ENCODE peak calls at places on chromosomes 7 and 10, in eight cellular contexts. N is COR-L47; I is MM.1S; O is bronchial epithelial cell; C is NCI-H1092 treated with DMSO at 0.1 percent for 48 hours; Q is EL; T is stimulated activated CD8-positive, alpha-beta memory T cell treated with anti-CD3 and anti-CD28 coated beads, Interleukin-7, amount 100 ng/mL, for 1 hour; A is activated CD4-positive, CD25-positive, alpha-beta regulatory T cell treated with anti-CD3 and anti-CD28 coated beads, Interleukin-2, amount 50 U/mL, for 72 hours. E is an unnamed sample.
A peak's percentile ranks its signal among the peaks of the same experiment; 100 is the strongest.

GRCh38 chr7:69162931-69163330 is 435.3 kb upstream of the AUTS2 start:
- DNase-seq in N (no peak), I (no peak), O (no peak), C (no peak), Q (no peak), T (no peak), A (no peak), E (no peak)

GRCh38 chr7:75536940-75537538 is 44.9 kb downstream of the SPDYE5 start:
- DNase-seq in N (no peak), I (no peak), O (no peak), C (no peak), Q (no peak), T (no peak), A (no peak), E (no peak)

GRCh38 chr10:89355373-89355772 is 22.5 kb upstream of the IFIT1B start:
- DNase-seq in N (no peak), I (no peak), O (peak; percentile 32), C (no peak), Q (peak; percentile 90), T (no peak), A (no peak), E (no peak)

GRCh38 chr10:79434816-79435215 is 10.6 kb downstream of the ZCCHC24 start:
- DNase-seq in N (no peak), I (no peak), O (peak; percentile 50), C (no peak), Q (peak; percentile 61), T (no peak), A (no peak), E (no peak)

GRCh38 chr10:119468542-119469324 is 73.8 kb downstream of the RGS10 start:
- DNase-seq in N (no peak), I (no peak), O (no peak), C (no peak), Q (no peak), T (no peak), A (no peak), E (no peak)

GRCh38 chr7:52107355-52107754 is 790.7 kb upstream of the COBL start:
- DNase-seq in N (no peak), I (no peak), O (no peak), C (no peak), Q (no peak), T (no peak), A (no peak), E (no peak)

GRCh38 chr10:13722747-13723657 is 136.2 kb downstream of the PRPF18 start:
- DNase-seq in N (no peak), I (no peak), O (no peak), C (no peak), Q (no peak), T (no peak), A (no peak), E (no peak)

GRCh38 chr7:40826419-40827216 is 691.8 kb downstream of the SUGCT start:
- DNase-seq in N (no peak), I (no peak), O (no peak), C (no peak), Q (peak; percentile 77), T (no peak), A (no peak), E (no peak)

GRCh38 chr10:37975407-37975991 is 948 bp downstream of the ZNF25 start:
- DNase-seq in N (no peak), I (peak; percentile 27), O (peak; percentile 12), C (no peak), Q (peak; percentile 14), T (no peak), A (no peak), E (no peak)

GRCh38 chr7:80499350-80499955 is 12.4 kb downstream of the GNAT3 start:
- DNase-seq in N (no peak), I (no peak), O (peak; percentile 97), C (no peak), Q (peak; percentile 95), T (no peak), A (no peak), E (no peak)

GRCh38 chr7:75879771-75880184 is 944 bp downstream of the RHBDD2 start:
- DNase-seq in N (peak; percentile 30), I (no peak), O (peak; percentile 17), C (no peak), Q (peak; percentile 61), T (no peak), A (no peak), E (no peak)

GRCh38 chr10:36188054-36188453 is 546.0 kb upstream of the FZD8 start:
- DNase-seq in N (peak; percentile 21), I (no peak), O (no peak), C (no peak), Q (no peak), T (no peak), A (no peak), E (no peak)

GRCh38 chr7:137717811-137718271 is 128.9 kb downstream of the DGKI start:
- DNase-seq in N (no peak), I (no peak), O (peak; percentile 20), C (no peak), Q (peak; percentile 4), T (no peak), A (no peak), E (no peak)

GRCh38 chr7:149773446-149774236 is at the start of gene ZNF467:
- DNase-seq in N (peak; percentile 45), I (no peak), O (no peak), C (peak; percentile 38), Q (no peak), T (no peak), A (no peak), E (no peak)

GRCh38 chr10:124131176-124131575 is 37.8 kb upstream of the CHST15 start:
- DNase-seq in N (no peak), I (no peak), O (no peak), C (no peak), Q (no peak), T (no peak), A (no peak), E (no peak)

GRCh38 chr7:140231779-140232491 is 55.2 kb upstream of the KDM7A start:
- DNase-seq in N (no peak), I (peak; percentile 55), O (peak; percentile 61), C (no peak), Q (no peak), T (no peak), A (no peak), E (no peak)

GRCh38 chr10:28769147-28769604 is 91.9 kb downstream of the BAMBI start:
- DNase-seq in N (no peak), I (no peak), O (no peak), C (peak; percentile 66), Q (no peak), T (no peak), A (no peak), E (no peak)

GRCh38 chr7:50312589-50313162 is 8.2 kb downstream of the IKZF1 start:
- DNase-seq in N (no peak), I (peak; percentile 52), O (no peak), C (no peak), Q (no peak), T (no peak), A (no peak), E (no peak)

GRCh38 chr7:41608447-41608846 is 94.4 kb downstream of the INHBA start:
- DNase-seq in N (no peak), I (no peak), O (no peak), C (no peak), Q (no peak), T (no peak), A (no peak), E (no peak)

GRCh38 chr7:95843286-95843685 is 70.9 kb downstream of the DYNC1I1 start:
- DNase-seq in N (no peak), I (no peak), O (peak; percentile 17), C (peak; percentile 22), Q (no peak), T (no peak), A (no peak), E (no peak)

GRCh38 chr7:101009629-101010028 is 10.3 kb upstream of the MUC17 start:
- DNase-seq in N (no peak), I (no peak), O (no peak), C (no peak), Q (no peak), T (no peak), A (no peak), E (no peak)

E was measured in CD14-positive monocyte.